ENCODE peak calls at places on chromosomes 13 and 19, in four cellular contexts. R, K, C and M are unnamed samples.

GRCh38 chr13:109610517-109610916 is 175.9 kb downstream of the IRS2 start:
- DNase-seq in R (peak; percentile 20), K (no peak), C (no peak), M (peak; percentile 52)

GRCh38 chr19:4609878-4610511 is 29.3 kb upstream of the TNFAIP8L1 start:
- DNase-seq in R (no peak), C (no peak), K (peak; percentile 89), M (peak; percentile 81)

GRCh38 chr13:78881054-78881453 is 222.1 kb upstream of the OBI1 start:
- DNase-seq in K (peak; percentile 89), C (no peak), R (no peak), M (no peak)

GRCh38 chr19:419721-420515 is 11.0 kb upstream of the C2CD4C start:
- DNase-seq in R (no peak), C (no peak), K (no peak), M (no peak)

GRCh38 chr19:53511933-53512374 is 26.0 kb upstream of the ZNF331 start:
- DNase-seq in K (no peak), C (no peak), R (peak; percentile 31), M (peak; percentile 92)

GRCh38 chr13:110334256-110334655 is 27.2 kb downstream of the COL4A2 start:
- DNase-seq in C (no peak), R (no peak), K (no peak), M (no peak)

GRCh38 chr19:17555929-17556813 is 722 bp downstream of the COLGALT1 start:
- DNase-seq in C (no peak), R (peak; percentile 88), K (peak; percentile 19), M (peak; percentile 84)

GRCh38 chr13:23941216-23941615 is 43.9 kb upstream of the C1QTNF9B start:
- DNase-seq in C (no peak), R (no peak), K (no peak), M (no peak)

GRCh38 chr19:15331419-15332310 is 674 bp downstream of the BRD4 start:
- DNase-seq in K (peak; percentile 7), C (no peak), R (peak; percentile 74), M (peak; percentile 93)

GRCh38 chr19:40605201-40605971 is 4.2 kb downstream of the LTBP4 start:
- DNase-seq in K (peak; percentile 77), C (no peak), R (peak; percentile 91), M (peak; percentile 88)

GRCh38 chr13:43368003-43368402 is 344.6 kb downstream of the DNAJC15 start:
- DNase-seq in R (peak; percentile 36), K (no peak), C (no peak), M (no peak)